ENCODE peak calls at places on chromosome 17, in ten cellular contexts. F is lower lobe of right lung, O is A549, I is C1 segment of cervical spinal cord, B is body of pancreas, S is NCI-H1436, G is lower leg skin, J is caudate nucleus, A is T-cell, L is iPS-NIHi11. K is an unnamed sample.
A peak's percentile ranks its signal among the peaks of the same experiment; 100 is the strongest.

GRCh38 chr17:68029512-68030215 is 5.9 kb upstream of the KPNA2 start:
- DNase-seq in B (peak; percentile 56), L (no peak), I (no peak), S (no peak), F (no peak), O (no peak), J (no peak), G (no peak), A (no peak), K (peak; percentile 75)

GRCh38 chr17:50210249-50211225 is 9.1 kb upstream of the COL1A1 start:
- DNase-seq in B (peak; percentile 34), I (no peak), S (no peak), O (peak; percentile 85), J (no peak), A (no peak), L (peak; percentile 65), F (no peak), G (peak; percentile 94), K (no peak)

GRCh38 chr17:66517336-66518009 is 215.1 kb downstream of the PRKCA start:
- DNase-seq in F (no peak), I (no peak), G (no peak), A (no peak), O (no peak), S (no peak), J (no peak), L (no peak), B (no peak), K (no peak)

GRCh38 chr17:6195123-6195522 is 124.9 kb downstream of the WSCD1 start:
- DNase-seq in I (no peak), O (no peak), J (no peak), B (no peak), A (no peak), S (no peak), L (no peak), F (no peak), G (peak; percentile 6), K (no peak)

GRCh38 chr17:75531724-75532090 is 6.2 kb downstream of the LLGL2 start:
- DNase-seq in G (no peak), J (no peak), B (no peak), A (no peak), L (peak; percentile 28), S (no peak), F (peak; percentile 69), I (no peak), O (no peak), K (no peak)

GRCh38 chr17:49125449-49125848 is 7.1 kb upstream of the B4GALNT2 start:
- DNase-seq in O (no peak), S (no peak), B (no peak), J (no peak), L (no peak), G (no peak), I (no peak), F (no peak), A (no peak), K (no peak)

GRCh38 chr17:61393550-61393903 is 6.1 kb upstream of the TBX2 start:
- DNase-seq in B (no peak), O (no peak), J (no peak), G (no peak), I (no peak), L (peak; percentile 64), S (no peak), F (no peak), A (no peak), K (peak; percentile 78)

GRCh38 chr17:74461646-74462045 is 4.8 kb upstream of the CD300A start:
- DNase-seq in J (no peak), G (no peak), O (no peak), L (no peak), B (no peak), F (no peak), I (no peak), S (no peak), A (no peak), K (no peak)

GRCh38 chr17:3762922-3763776 is 37.8 kb downstream of the ITGAE start:
- DNase-seq in F (no peak), B (no peak), G (no peak), O (no peak), L (no peak), S (no peak), A (no peak), I (no peak), J (no peak), K (no peak)

GRCh38 chr17:31532161-31532515 is 140.7 kb downstream of the RAB11FIP4 start:
- DNase-seq in O (no peak), L (no peak), G (no peak), I (no peak), S (no peak), B (no peak), F (no peak), A (no peak), J (no peak), K (no peak)

GRCh38 chr17:5045496-5045895 is 10.3 kb upstream of the SLC52A1 start:
- DNase-seq in L (no peak), F (no peak), O (no peak), A (no peak), S (no peak), G (no peak), B (no peak), I (no peak), J (no peak), K (peak; percentile 36)

GRCh38 chr17:77163001-77163400 is 22.2 kb downstream of the SEC14L1 start:
- DNase-seq in B (peak; percentile 62), O (no peak), A (no peak), F (no peak), S (no peak), I (no peak), L (no peak), J (no peak), G (no peak), K (no peak)

GRCh38 chr17:78374631-78375274 is 3.7 kb upstream of the PGS1 start:
- DNase-seq in B (no peak), A (no peak), F (no peak), I (no peak), O (no peak), S (no peak), G (peak; percentile 83), L (peak; percentile 73), J (no peak), K (no peak)